ENCODE peak calls at places on chromosomes 5 and 9, in six cellular contexts. J, R, T, K, G and V are unnamed samples.

GRCh38 chr5:17333755-17334154 is 116.3 kb downstream of the BASP1 start:
- DNase-seq in J (no peak), R (no peak), T (no peak), K (no peak), G (no peak), V (no peak)

GRCh38 chr5:131382407-131383395 is 118.8 kb downstream of the CDC42SE2 start:
- DNase-seq in J (peak), R (peak), T (peak), K (peak), G (peak), V (peak)

GRCh38 chr5:1219098-1219767 is 5.9 kb upstream of the SLC6A18 start:
- DNase-seq in J (no peak), R (no peak), T (no peak), K (no peak), G (no peak), V (no peak)

GRCh38 chr5:159582756-159583523 is 252.7 kb upstream of the IL12B start:
- DNase-seq in J (no peak), R (peak), T (no peak), K (no peak), G (no peak), V (no peak)

GRCh38 chr5:158785397-158785796 is 314.3 kb downstream of the EBF1 start:
- DNase-seq in J (no peak), R (no peak), T (no peak), K (no peak), G (no peak), V (no peak)

GRCh38 chr5:17763301-17763700 is 129.0 kb downstream of the TAF11L14 start:
- DNase-seq in J (no peak), R (no peak), T (no peak), K (no peak), G (no peak), V (no peak)

GRCh38 chr9:99130069-99130468 is 25.2 kb downstream of the TGFBR1 start:
- DNase-seq in J (no peak), R (no peak), T (peak), K (no peak), G (no peak), V (no peak)

GRCh38 chr5:170632266-170632984 is 128.6 kb downstream of the KCNIP1 start:
- DNase-seq in J (peak), R (no peak), T (no peak), K (no peak), G (no peak), V (no peak)

GRCh38 chr5:149240354-149240998 is 31.2 kb upstream of the AFAP1L1 start:
- DNase-seq in J (no peak), R (no peak), T (no peak), K (no peak), G (no peak), V (no peak)

GRCh38 chr9:118829334-118829733 is 539.9 kb downstream of the BRINP1 start:
- DNase-seq in J (no peak), R (no peak), T (no peak), K (no peak), G (peak), V (peak)

GRCh38 chr5:38712416-38712815 is 133.4 kb upstream of the OSMR start:
- DNase-seq in J (no peak), R (no peak), T (no peak), K (no peak), G (no peak), V (no peak)

GRCh38 chr9:129164246-129164930 is 13.7 kb downstream of the IER5L start:
- DNase-seq in J (no peak), R (no peak), T (no peak), K (peak), G (no peak), V (no peak)

GRCh38 chr5:119578937-119579336 is 50.4 kb upstream of the FAM170A start:
- DNase-seq in J (peak), R (peak), T (no peak), K (peak), G (no peak), V (no peak)

GRCh38 chr5:6455571-6456200 is 7.0 kb downstream of the UBE2QL1 start:
- DNase-seq in J (no peak), R (no peak), T (no peak), K (no peak), G (no peak), V (no peak)

GRCh38 chr5:123700624-123701023 is 188.6 kb downstream of the CSNK1G3 start:
- DNase-seq in J (no peak), R (peak), T (no peak), K (no peak), G (no peak), V (no peak)

GRCh38 chr9:130884542-130885421 is 11.8 kb downstream of the QRFP start:
- DNase-seq in J (peak), R (no peak), T (no peak), K (no peak), G (no peak), V (no peak)
- TF ChIP-seq JUND in J (no peak), R (no peak), T (no peak), K (no peak), G (no peak), V (no peak)

DNA sequence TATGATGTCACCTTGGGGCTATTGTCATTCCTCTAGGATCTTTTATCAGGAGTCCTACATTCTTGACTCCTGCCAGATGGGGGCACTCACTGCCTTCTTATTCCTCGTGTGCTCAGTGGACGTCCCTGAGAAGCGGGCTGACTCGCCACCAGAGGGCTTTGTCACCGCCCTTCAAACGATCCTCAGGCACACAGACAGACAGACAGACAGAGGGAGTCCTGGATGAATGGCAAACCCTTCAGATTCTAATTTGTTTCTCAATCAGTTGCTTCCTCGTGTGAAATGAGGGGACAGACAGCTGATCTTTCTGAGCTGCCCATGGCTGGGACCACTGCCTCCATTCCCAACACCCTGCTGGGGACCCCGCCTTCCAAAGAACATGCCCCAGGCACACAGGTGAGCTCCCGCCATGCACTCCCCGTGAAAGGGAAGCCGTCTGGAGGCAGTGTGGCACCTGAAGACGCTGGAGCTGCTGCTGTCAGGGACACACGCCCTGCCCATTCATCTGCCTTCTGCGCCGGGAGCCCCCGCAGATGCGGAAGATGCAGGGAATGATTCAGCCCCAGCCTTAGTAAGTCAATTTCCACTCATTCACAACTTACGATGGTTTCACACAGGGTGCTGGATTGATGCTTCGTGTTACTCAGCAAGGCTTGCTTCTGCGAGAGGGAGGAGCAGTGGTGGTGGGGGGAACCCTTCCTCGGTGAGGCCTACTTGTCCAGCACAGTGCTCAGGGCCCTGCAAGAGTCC is 24.9 kb upstream of the SH3PXD2B start:
- DNase-seq in J (peak), R (peak), T (peak), K (peak), G (peak), V (peak)
- TF ChIP-seq JUND in J (peak), R (no peak), T (no peak), K (no peak), G (no peak), V (no peak)

GRCh38 chr5:66757834-66758396 is 161.7 kb downstream of the MAST4 start:
- DNase-seq in J (no peak), R (no peak), T (no peak), K (no peak), G (no peak), V (no peak)

GRCh38 chr5:66757219-66757833 is 161.1 kb downstream of the MAST4 start:
- DNase-seq in J (no peak), R (peak), T (no peak), K (peak), G (peak), V (peak)
- TF ChIP-seq JUND in J (no peak), R (no peak), T (no peak), K (no peak), G (no peak), V (no peak)

GRCh38 chr5:23042231-23042630 is 189.1 kb upstream of the CDH12 start:
- DNase-seq in J (no peak), R (no peak), T (no peak), K (no peak), G (no peak), V (no peak)
- TF ChIP-seq JUND in J (no peak), R (no peak), T (no peak), K (no peak), G (no peak), V (no peak)

DNA sequence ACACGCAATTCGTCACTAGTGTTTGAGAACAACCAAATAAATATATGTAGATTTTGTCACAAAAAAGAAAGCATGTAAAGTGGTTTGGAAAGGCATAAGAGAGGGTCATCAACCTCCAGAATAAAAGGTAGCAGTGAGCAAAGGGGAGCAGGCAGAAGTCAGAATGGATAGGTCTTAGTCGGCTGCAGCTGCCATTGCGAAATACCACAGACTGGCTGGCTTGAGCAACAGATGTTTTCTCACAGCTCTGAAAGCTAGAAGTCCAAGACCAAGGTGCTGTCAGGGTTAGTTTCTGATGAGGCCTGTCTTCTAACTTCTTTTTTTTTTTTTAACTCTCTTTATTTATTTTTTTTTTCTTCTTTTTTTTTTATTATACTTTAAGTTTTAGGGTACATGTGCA is 208.1 kb upstream of the PIK3R1 start:
- DNase-seq in J (no peak), R (no peak), T (no peak), K (peak), G (no peak), V (no peak)
- TF ChIP-seq JUND in J (no peak), R (no peak), T (no peak), K (no peak), G (no peak), V (no peak)

GRCh38 chr9:82490019-82490499 is 501.5 kb downstream of the SPATA31D1 start:
- DNase-seq in J (no peak), R (no peak), T (no peak), K (no peak), G (no peak), V (no peak)
- TF ChIP-seq JUND in J (no peak), R (no peak), T (no peak), K (no peak), G (no peak), V (no peak)

DNA sequence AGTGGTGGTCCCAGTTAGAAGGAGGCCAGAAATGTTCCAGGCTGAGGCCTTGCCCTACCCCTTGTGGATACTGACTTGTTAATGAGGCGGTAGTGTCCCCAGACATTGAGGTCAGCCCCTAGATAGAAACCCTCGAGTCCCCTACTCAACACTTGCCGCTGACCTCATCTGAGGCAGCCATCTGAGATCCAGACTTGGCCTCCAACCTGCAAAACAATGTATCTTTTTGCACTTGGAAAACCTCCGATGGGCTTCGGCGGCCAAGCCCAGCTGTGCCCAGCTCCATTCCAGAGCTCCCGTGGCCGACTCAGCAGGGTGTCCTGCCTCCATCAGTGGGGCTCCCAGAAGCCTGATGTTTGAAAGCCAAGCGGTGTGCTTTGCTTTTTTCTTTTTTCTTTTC is 122.1 kb downstream of the WNK2 start:
- DNase-seq in J (no peak), R (no peak), T (no peak), K (no peak), G (no peak), V (no peak)
- TF ChIP-seq JUND in J (no peak), R (no peak), T (no peak), K (no peak), G (no peak), V (no peak)

GRCh38 chr9:85884236-85884635 is 56.7 kb upstream of the NAA35 start:
- DNase-seq in J (no peak), R (no peak), T (no peak), K (no peak), G (no peak), V (no peak)
- TF ChIP-seq JUND in J (no peak), R (no peak), T (no peak), K (no peak), G (no peak), V (no peak)

GRCh38 chr9:34555002-34555348 is 32.2 kb upstream of the ENHO start:
- DNase-seq in J (no peak), R (no peak), T (no peak), K (no peak), G (peak), V (no peak)
- TF ChIP-seq JUND in J (no peak), R (no peak), T (no peak), K (no peak), G (no peak), V (no peak)

DNA sequence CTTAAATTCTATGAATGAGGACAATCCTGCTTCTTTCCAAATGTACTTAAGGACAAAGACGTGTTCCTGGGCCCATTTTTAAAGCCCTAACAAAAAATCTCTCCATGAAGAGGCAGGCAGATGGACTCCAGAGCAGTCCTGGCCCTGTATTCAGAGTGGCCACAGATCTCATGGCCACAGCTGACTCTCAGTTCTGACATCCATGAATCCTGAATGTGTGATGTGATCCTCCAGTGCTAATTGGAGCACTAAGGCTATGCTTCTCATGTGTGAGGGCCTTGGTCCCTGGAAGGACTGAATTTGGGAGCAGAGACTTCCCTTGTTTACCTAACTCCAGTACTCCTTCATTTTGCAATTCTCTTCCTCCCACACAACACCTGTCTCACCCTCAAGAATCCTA is 373.0 kb downstream of the AGTPBP1 start:
- DNase-seq in J (no peak), R (no peak), T (no peak), K (no peak), G (no peak), V (no peak)
- TF ChIP-seq JUND in J (no peak), R (no peak), T (no peak), K (no peak), G (no peak), V (no peak)